ENCODE peak calls at places on chromosomes 16 and 17, in six cellular contexts. U is epithelial cell of esophagus; C is effector memory CD4-positive, alpha-beta T cell; Y is pancreas; B is T-cell; X is Right ventricle myocardium superior. K is an unnamed sample.

GRCh38 chr16:2535644-2536021 is 2.2 kb upstream of the PDPK1 start:
- DNase-seq in U (no peak), C (no peak), Y (peak), B (no peak), X (peak), K (no peak)

GRCh38 chr16:72938426-72939164 is 109.3 kb downstream of the ZFHX3 start:
- DNase-seq in U (peak), C (no peak), Y (peak), B (no peak), X (peak), K (no peak)

GRCh38 chr17:79864147-79864546 is 24.9 kb upstream of the CBX4 start:
- DNase-seq in U (no peak), C (no peak), Y (no peak), B (no peak), X (no peak), K (no peak)

GRCh38 chr17:79798296-79799173 is 1.7 kb upstream of the CBX8 start:
- DNase-seq in U (no peak), C (no peak), Y (no peak), B (no peak), X (peak), K (no peak)

GRCh38 chr17:12729086-12729485 is 60.2 kb upstream of the ARHGAP44 start:
- DNase-seq in U (no peak), C (no peak), Y (no peak), B (no peak), X (no peak), K (no peak)

GRCh38 chr16:66382966-66383299 is 16.4 kb downstream of the CDH5 start:
- DNase-seq in U (peak), C (no peak), Y (no peak), B (no peak), X (no peak), K (no peak)

GRCh38 chr17:50180593-50180992 is 14.8 kb downstream of the SGCA start:
- DNase-seq in U (no peak), C (no peak), Y (no peak), B (no peak), X (peak), K (no peak)

GRCh38 chr17:2237960-2238359 is 65.6 kb downstream of the SMG6 start:
- DNase-seq in U (no peak), C (no peak), Y (no peak), B (no peak), X (no peak), K (no peak)

GRCh38 chr17:75808905-75809621 is 24.5 kb downstream of the UNK start:
- DNase-seq in U (peak), C (no peak), Y (peak), B (no peak), X (peak), K (peak)

GRCh38 chr16:84478172-84478948 is 26.1 kb downstream of the MEAK7 start:
- DNase-seq in U (peak), C (no peak), Y (no peak), B (no peak), X (peak), K (no peak)

GRCh38 chr17:78993241-78993956 is 13.7 kb upstream of the LGALS3BP start:
- DNase-seq in U (peak), C (peak), Y (no peak), B (no peak), X (peak), K (no peak)

GRCh38 chr17:75031972-75032895 is 14.5 kb downstream of the ATP5PD start:
- DNase-seq in U (peak), C (peak), Y (peak), B (peak), X (peak), K (peak)

GRCh38 chr17:74677558-74678466 is 34.9 kb downstream of the CD300LF start:
- DNase-seq in U (peak), C (no peak), Y (no peak), B (no peak), X (peak), K (no peak)

GRCh38 chr17:82910770-82911169 is 70.9 kb upstream of the ZNF750 start:
- DNase-seq in U (no peak), C (no peak), Y (no peak), B (no peak), X (no peak), K (no peak)

GRCh38 chr17:70882504-70882903 is 713.2 kb downstream of the KCNJ2 start:
- DNase-seq in U (peak), C (no peak), Y (no peak), B (no peak), X (no peak), K (no peak)

GRCh38 chr17:45225051-45225700 is 3.5 kb downstream of the FMNL1 start:
- DNase-seq in U (peak), C (no peak), Y (no peak), B (peak), X (peak), K (no peak)

GRCh38 chr16:53502331-53503269 is at the start of gene AKTIP:
- DNase-seq in U (peak), C (peak), Y (peak), B (no peak), X (peak), K (peak)